ENCODE peak calls at places on chromosomes 2 and 18, in eight cellular contexts. U is tibial artery, L is choroid plexus epithelial cell, W is A549, G is foreskin fibroblast, O is stomach, D is Caco-2, V is AG09309. F is an unnamed sample.

GRCh38 chr2:199903111-199903510 is 8.0 kb upstream of the C2orf69 start:
- DNase-seq in L (no peak), O (no peak), D (no peak), G (peak; percentile 7), W (no peak), V (no peak), U (no peak), F (no peak)

GRCh38 chr2:2668681-2669265 is 337.7 kb upstream of the MYT1L start:
- DNase-seq in U (no peak), O (no peak), V (no peak), D (no peak), G (no peak), L (no peak), W (no peak), F (no peak)

GRCh38 chr2:191598296-191598695 is 79.6 kb upstream of the NABP1 start:
- DNase-seq in L (no peak), G (no peak), W (no peak), V (no peak), O (no peak), U (no peak), D (no peak), F (no peak)

GRCh38 chr2:216298719-216299118 is 73.6 kb downstream of the MARCHF4 start:
- DNase-seq in W (peak; percentile 38), U (no peak), G (peak; percentile 66), V (peak; percentile 78), D (no peak), L (peak; percentile 67), O (no peak), F (no peak)

GRCh38 chr2:47870668-47871540 is 35.4 kb downstream of the FBXO11 start:
- DNase-seq in W (no peak), U (no peak), L (no peak), D (no peak), O (no peak), G (peak; percentile 21), V (no peak), F (no peak)

GRCh38 chr2:2103320-2103719 is 227.8 kb downstream of the MYT1L start:
- DNase-seq in V (no peak), D (no peak), L (no peak), O (no peak), U (no peak), W (no peak), G (no peak), F (no peak)

GRCh38 chr2:181041661-181042060 is 61.3 kb downstream of the UBE2E3 start:
- DNase-seq in O (no peak), V (no peak), U (no peak), G (no peak), L (no peak), W (no peak), D (no peak), F (no peak)

GRCh38 chr2:84958135-84959044 is 12.6 kb upstream of the KCMF1 start:
- DNase-seq in V (peak; percentile 71), G (peak; percentile 86), U (no peak), D (peak; percentile 78), W (peak; percentile 96), O (peak; percentile 62), L (peak; percentile 68), F (no peak)

GRCh38 chr2:56084117-56084936 is 99.5 kb upstream of the CCDC85A start:
- DNase-seq in G (no peak), D (no peak), O (no peak), W (no peak), U (no peak), L (no peak), V (no peak), F (no peak)

GRCh38 chr18:34990571-34990970 is 50.6 kb upstream of the MAPRE2 start:
- DNase-seq in G (no peak), V (peak; percentile 55), D (no peak), W (no peak), O (no peak), L (no peak), U (peak; percentile 24), F (no peak)

GRCh38 chr2:189486237-189486770 is 45.0 kb downstream of the WDR75 start:
- DNase-seq in L (no peak), U (no peak), V (no peak), G (no peak), O (no peak), W (no peak), D (no peak), F (no peak)

GRCh38 chr2:149597050-149598013 is 9.8 kb upstream of the MMADHC start:
- DNase-seq in L (peak; percentile 95), D (peak; percentile 68), W (peak; percentile 35), O (peak; percentile 30), U (peak; percentile 30), V (peak; percentile 86), G (peak; percentile 92), F (peak; percentile 62)

GRCh38 chr2:9771481-9772017 is 71.7 kb upstream of the TAF1B start:
- DNase-seq in G (peak; percentile 68), L (peak; percentile 79), V (peak; percentile 74), D (no peak), W (peak; percentile 74), U (no peak), O (no peak), F (no peak)

GRCh38 chr2:1990724-1991123 is 246.4 kb upstream of the PXDN start:
- DNase-seq in G (no peak), V (no peak), U (no peak), O (no peak), L (peak; percentile 80), D (no peak), W (no peak), F (no peak)

GRCh38 chr2:237475704-237476107 is 11.3 kb upstream of the MLPH start:
- DNase-seq in V (no peak), O (no peak), W (peak; percentile 65), U (no peak), G (no peak), L (peak; percentile 75), D (no peak), F (no peak)

GRCh38 chr2:172712251-172712650 is 23.4 kb upstream of the RAPGEF4 start:
- DNase-seq in G (no peak), O (no peak), L (no peak), U (no peak), V (no peak), D (no peak), W (no peak), F (no peak)

GRCh38 chr2:217335341-217335966 is 475.6 kb upstream of the TNP1 start:
- DNase-seq in W (no peak), U (no peak), D (no peak), L (no peak), O (no peak), V (no peak), G (no peak), F (no peak)

GRCh38 chr18:44839239-44839666 is 158.6 kb downstream of the SETBP1 start:
- DNase-seq in W (peak; percentile 38), U (peak; percentile 85), G (peak; percentile 31), O (peak; percentile 74), D (peak; percentile 7), V (peak; percentile 8), L (peak; percentile 68), F (peak; percentile 89)

GRCh38 chr2:173555833-173556232 is 201.2 kb downstream of the CDCA7 start:
- DNase-seq in G (no peak), O (no peak), L (peak; percentile 67), D (no peak), W (no peak), U (no peak), V (no peak), F (no peak)

GRCh38 chr18:35467624-35468016 is 30.1 kb downstream of the INO80C start:
- DNase-seq in U (no peak), D (no peak), G (no peak), W (no peak), L (no peak), O (no peak), V (no peak), F (no peak)

GRCh38 chr2:83703598-83703997 is 755.5 kb downstream of the SUCLG1 start:
- DNase-seq in O (no peak), W (no peak), D (no peak), U (no peak), L (no peak), V (no peak), G (no peak), F (no peak)

GRCh38 chr18:43571078-43571689 is 293.9 kb upstream of the SYT4 start:
- DNase-seq in V (peak; percentile 14), D (peak; percentile 18), L (peak; percentile 75), O (peak; percentile 45), W (peak; percentile 3), G (peak; percentile 9), U (no peak), F (no peak)

GRCh38 chr18:985301-985700 is 80.6 kb downstream of the ADCYAP1 start:
- DNase-seq in O (no peak), U (no peak), D (no peak), V (no peak), W (no peak), L (no peak), G (no peak), F (no peak)

GRCh38 chr2:58667137-58667774 is 426.1 kb upstream of the FANCL start:
- DNase-seq in W (no peak), O (no peak), U (no peak), L (no peak), V (no peak), G (no peak), D (no peak), F (no peak)

GRCh38 chr18:22167471-22168151 is 1.8 kb upstream of the GATA6 start:
- DNase-seq in W (peak; percentile 41), G (no peak), D (peak; percentile 49), L (no peak), V (no peak), U (peak; percentile 56), O (no peak), F (peak; percentile 62)

GRCh38 chr18:46458472-46458871 is 198.5 kb downstream of the LOXHD1 start:
- DNase-seq in O (no peak), D (no peak), L (no peak), W (no peak), G (no peak), V (no peak), U (no peak), F (no peak)
- TF ChIP-seq CTCF in O (no peak), D (no peak), L (no peak), W (no peak), G (no peak), V (no peak), U (no peak), F (no peak)

GRCh38 chr2:160085662-160086061 is 23.2 kb upstream of the PLA2R1 start:
- DNase-seq in O (no peak), V (no peak), W (no peak), G (no peak), U (no peak), D (peak; percentile 16), L (no peak), F (no peak)
- TF ChIP-seq CTCF in O (no peak), V (peak; percentile 18), W (peak; percentile 41), G (peak; percentile 6), U (no peak), D (peak; percentile 45), L (peak; percentile 4), F (peak; percentile 8)

GRCh38 chr2:202158796-202159195 is 79.6 kb downstream of the SUMO1 start:
- DNase-seq in L (peak; percentile 73), V (no peak), G (peak; percentile 37), O (no peak), U (no peak), D (peak; percentile 46), W (no peak), F (no peak)
- TF ChIP-seq CTCF in L (peak; percentile 73), V (peak; percentile 66), G (peak; percentile 42), O (no peak), U (peak; percentile 21), D (no peak), W (peak; percentile 49), F (peak; percentile 24)

DNA sequence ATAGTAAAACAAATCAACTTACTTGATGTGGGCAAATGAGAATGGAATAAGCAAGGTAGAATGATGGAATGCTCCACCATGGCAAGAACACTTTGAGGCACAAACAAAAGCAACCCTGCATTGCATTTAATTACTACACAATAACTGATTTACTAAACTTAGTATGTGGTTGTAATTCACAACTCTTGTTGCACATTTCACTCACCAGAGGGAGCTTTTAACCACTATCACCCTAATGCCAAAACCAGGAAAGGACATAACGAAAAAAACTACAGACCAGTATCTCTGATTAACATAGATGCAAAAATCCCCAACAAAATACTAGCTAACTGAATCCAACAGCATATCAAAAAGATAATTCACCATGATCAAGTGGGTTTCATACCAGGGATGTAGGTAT is 659.8 kb downstream of the CPS1 start:
- DNase-seq in G (no peak), U (no peak), O (no peak), V (no peak), W (no peak), L (peak; percentile 22), D (peak; percentile 22), F (no peak)
- TF ChIP-seq CTCF in G (no peak), U (no peak), O (no peak), V (no peak), W (no peak), L (peak; percentile 29), D (peak; percentile 38), F (no peak)

F was measured in Peyer's patch.